ENCODE peak calls at places on chromosome 13, in seven cellular contexts. One of them, this sample, is unnamed.

GRCh38 chr13:89486065-89486464 is 1814.9 kb downstream of the SLITRK5 start:
- DNase-seq in IMR-90: no peak
- DNase-seq in neuronal stem cell: no peak
- DNase-seq in mesenchymal stem cell: no peak
- DNase-seq in mesendoderm: no peak
- DNase-seq in H1: no peak
- DNase-seq in trophoblast cell: no peak
- DNase-seq in this sample: no peak

GRCh38 chr13:81078048-81078447 is 737.1 kb upstream of the SPRY2 start:
- DNase-seq in IMR-90: no peak
- DNase-seq in neuronal stem cell: no peak
- DNase-seq in mesenchymal stem cell: no peak
- DNase-seq in mesendoderm: no peak
- DNase-seq in H1: no peak
- DNase-seq in trophoblast cell: no peak
- DNase-seq in this sample: no peak

GRCh38 chr13:77728265-77728966 is 30.9 kb downstream of the SLAIN1 start:
- DNase-seq in IMR-90: no peak
- DNase-seq in neuronal stem cell: no peak
- DNase-seq in mesenchymal stem cell: no peak
- DNase-seq in mesendoderm: no peak
- DNase-seq in H1: no peak
- DNase-seq in trophoblast cell: no peak
- DNase-seq in this sample: no peak

GRCh38 chr13:60261432-60262351 is 98.0 kb upstream of the DIAPH3 start:
- DNase-seq in IMR-90: no peak
- DNase-seq in neuronal stem cell: no peak
- DNase-seq in mesenchymal stem cell: no peak
- DNase-seq in mesendoderm: no peak
- DNase-seq in H1: no peak
- DNase-seq in trophoblast cell: no peak
- DNase-seq in this sample: peak; percentile 92

GRCh38 chr13:37878921-37879320 is 9.3 kb upstream of the TRPC4 start:
- DNase-seq in IMR-90: no peak
- DNase-seq in neuronal stem cell: no peak
- DNase-seq in mesenchymal stem cell: no peak
- DNase-seq in mesendoderm: no peak
- DNase-seq in H1: no peak
- DNase-seq in trophoblast cell: no peak
- DNase-seq in this sample: no peak

GRCh38 chr13:36685912-36686311 is 12.1 kb downstream of the SERTM1 start:
- DNase-seq in IMR-90: peak; percentile 6
- DNase-seq in neuronal stem cell: no peak
- DNase-seq in mesenchymal stem cell: no peak
- DNase-seq in mesendoderm: no peak
- DNase-seq in H1: no peak
- DNase-seq in trophoblast cell: no peak
- DNase-seq in this sample: no peak

GRCh38 chr13:62113145-62113544 is 697.5 kb upstream of the PCDH20 start:
- DNase-seq in IMR-90: no peak
- DNase-seq in neuronal stem cell: no peak
- DNase-seq in mesenchymal stem cell: peak; percentile 45
- DNase-seq in mesendoderm: peak; percentile 63
- DNase-seq in H1: no peak
- DNase-seq in trophoblast cell: no peak
- DNase-seq in this sample: no peak

GRCh38 chr13:111951982-111952565 is 114.9 kb upstream of the SOX1 start:
- DNase-seq in IMR-90: no peak
- DNase-seq in neuronal stem cell: no peak
- DNase-seq in mesenchymal stem cell: no peak
- DNase-seq in mesendoderm: no peak
- DNase-seq in H1: peak; percentile 29
- DNase-seq in trophoblast cell: no peak
- DNase-seq in this sample: peak; percentile 16

GRCh38 chr13:38630780-38631179 is 56.1 kb upstream of the FREM2 start:
- DNase-seq in IMR-90: peak; percentile 32
- DNase-seq in neuronal stem cell: no peak
- DNase-seq in mesenchymal stem cell: peak; percentile 73
- DNase-seq in mesendoderm: no peak
- DNase-seq in H1: no peak
- DNase-seq in trophoblast cell: peak; percentile 55
- DNase-seq in this sample: no peak

GRCh38 chr13:112903606-112904195 is 65.3 kb upstream of the MCF2L start:
- DNase-seq in IMR-90: no peak
- DNase-seq in neuronal stem cell: no peak
- DNase-seq in mesenchymal stem cell: no peak
- DNase-seq in mesendoderm: no peak
- DNase-seq in H1: no peak
- DNase-seq in trophoblast cell: no peak
- DNase-seq in this sample: peak; percentile 25

GRCh38 chr13:48161530-48162179 is 66.8 kb upstream of the MED4 start:
- DNase-seq in IMR-90: no peak
- DNase-seq in neuronal stem cell: no peak
- DNase-seq in mesenchymal stem cell: no peak
- DNase-seq in mesendoderm: no peak
- DNase-seq in H1: no peak
- DNase-seq in trophoblast cell: peak; percentile 34
- DNase-seq in this sample: no peak

GRCh38 chr13:40452038-40452666 is 214.3 kb downstream of the FOXO1 start:
- DNase-seq in IMR-90: no peak
- DNase-seq in neuronal stem cell: no peak
- DNase-seq in mesenchymal stem cell: no peak
- DNase-seq in mesendoderm: no peak
- DNase-seq in H1: no peak
- DNase-seq in trophoblast cell: no peak
- DNase-seq in this sample: no peak

GRCh38 chr13:47420568-47420967 is 523.7 kb upstream of the HTR2A start:
- DNase-seq in IMR-90: peak; percentile 49
- DNase-seq in neuronal stem cell: no peak
- DNase-seq in mesenchymal stem cell: peak; percentile 61
- DNase-seq in mesendoderm: peak; percentile 91
- DNase-seq in H1: no peak
- DNase-seq in trophoblast cell: no peak
- DNase-seq in this sample: no peak

GRCh38 chr13:98537306-98537705 is 39.6 kb downstream of the STK24 start:
- DNase-seq in IMR-90: no peak
- DNase-seq in neuronal stem cell: no peak
- DNase-seq in mesenchymal stem cell: no peak
- DNase-seq in mesendoderm: no peak
- DNase-seq in H1: no peak
- DNase-seq in trophoblast cell: no peak
- DNase-seq in this sample: no peak

GRCh38 chr13:65336916-65337315 is 1893.2 kb downstream of the PCDH9 start:
- DNase-seq in IMR-90: peak; percentile 84
- DNase-seq in neuronal stem cell: no peak
- DNase-seq in mesenchymal stem cell: no peak
- DNase-seq in mesendoderm: no peak
- DNase-seq in H1: no peak
- DNase-seq in trophoblast cell: no peak
- DNase-seq in this sample: no peak

GRCh38 chr13:51733656-51734334 is 70.2 kb downstream of the DHRS12 start:
- DNase-seq in IMR-90: peak; percentile 15
- DNase-seq in neuronal stem cell: no peak
- DNase-seq in mesenchymal stem cell: peak; percentile 41
- DNase-seq in mesendoderm: peak; percentile 27
- DNase-seq in H1: no peak
- DNase-seq in trophoblast cell: no peak
- DNase-seq in this sample: no peak

GRCh38 chr13:51734786-51735185 is 69.2 kb downstream of the DHRS12 start:
- DNase-seq in IMR-90: peak; percentile 50
- DNase-seq in neuronal stem cell: no peak
- DNase-seq in mesenchymal stem cell: no peak
- DNase-seq in mesendoderm: no peak
- DNase-seq in H1: no peak
- DNase-seq in trophoblast cell: peak; percentile 59
- DNase-seq in this sample: no peak

GRCh38 chr13:51738226-51738905 is 65.6 kb downstream of the DHRS12 start:
- DNase-seq in IMR-90: no peak
- DNase-seq in neuronal stem cell: no peak
- DNase-seq in mesenchymal stem cell: no peak
- DNase-seq in mesendoderm: no peak
- DNase-seq in H1: no peak
- DNase-seq in trophoblast cell: no peak
- DNase-seq in this sample: no peak

GRCh38 chr13:51739403-51740112 is 64.4 kb downstream of the DHRS12 start:
- DNase-seq in IMR-90: no peak
- DNase-seq in neuronal stem cell: no peak
- DNase-seq in mesenchymal stem cell: peak; percentile 60
- DNase-seq in mesendoderm: no peak
- DNase-seq in H1: no peak
- DNase-seq in trophoblast cell: no peak
- DNase-seq in this sample: no peak

DNA sequence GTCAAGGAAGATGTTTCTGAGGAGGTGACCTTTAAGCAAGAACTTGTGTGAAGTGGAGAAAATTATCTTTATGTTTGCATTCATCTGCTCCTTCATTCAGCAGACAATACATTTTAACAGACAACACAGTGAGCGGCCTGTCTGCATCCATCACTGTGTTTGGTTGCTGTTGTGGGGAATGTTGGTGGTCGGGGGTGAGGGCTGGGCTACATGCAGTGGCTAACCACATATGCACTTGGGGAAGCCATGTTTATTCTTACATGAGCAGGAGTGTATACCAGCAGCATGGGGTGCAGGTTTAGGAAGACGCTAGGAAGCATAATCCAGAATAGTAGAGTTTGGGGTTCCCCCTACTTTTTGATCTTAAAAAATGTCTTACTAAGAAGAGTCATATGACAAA is 66.4 kb downstream of the DHRS12 start:
- DNase-seq in IMR-90: no peak
- DNase-seq in neuronal stem cell: no peak
- DNase-seq in mesenchymal stem cell: no peak
- DNase-seq in mesendoderm: no peak
- DNase-seq in H1: no peak
- DNase-seq in trophoblast cell: no peak
- DNase-seq in this sample: no peak
- H3K4ac ChIP-seq in IMR-90: no peak overlapping the region
- H3K4ac ChIP-seq in neuronal stem cell: no peak overlapping the region
- H3K4ac ChIP-seq in mesenchymal stem cell: no peak overlapping the region
- H3K4ac ChIP-seq in mesendoderm: no peak overlapping the region
- H3K4ac ChIP-seq in H1: no peak overlapping the region
- H3K4ac ChIP-seq in trophoblast cell: no peak overlapping the region
- H3K4ac ChIP-seq in this sample: no peak overlapping the region

GRCh38 chr13:109366521-109366920 is 419.9 kb downstream of the IRS2 start:
- DNase-seq in IMR-90: peak; percentile 22
- DNase-seq in neuronal stem cell: no peak
- DNase-seq in mesenchymal stem cell: no peak
- DNase-seq in mesendoderm: no peak
- DNase-seq in H1: no peak
- DNase-seq in trophoblast cell: no peak
- DNase-seq in this sample: no peak

GRCh38 chr13:109368230-109368629 is 418.2 kb downstream of the IRS2 start:
- DNase-seq in IMR-90: no peak
- DNase-seq in neuronal stem cell: no peak
- DNase-seq in mesenchymal stem cell: no peak
- DNase-seq in mesendoderm: no peak
- DNase-seq in H1: no peak
- DNase-seq in trophoblast cell: no peak
- DNase-seq in this sample: no peak

GRCh38 chr13:109371066-109371465 is 415.3 kb downstream of the IRS2 start:
- DNase-seq in IMR-90: no peak
- DNase-seq in neuronal stem cell: no peak
- DNase-seq in mesenchymal stem cell: no peak
- DNase-seq in mesendoderm: no peak
- DNase-seq in H1: no peak
- DNase-seq in trophoblast cell: no peak
- DNase-seq in this sample: no peak

GRCh38 chr13:109370486-109370885 is 415.9 kb downstream of the IRS2 start:
- DNase-seq in IMR-90: no peak
- DNase-seq in neuronal stem cell: no peak
- DNase-seq in mesenchymal stem cell: no peak
- DNase-seq in mesendoderm: no peak
- DNase-seq in H1: no peak
- DNase-seq in trophoblast cell: no peak
- DNase-seq in this sample: no peak

GRCh38 chr13:109369357-109370052 is 416.9 kb downstream of the IRS2 start:
- DNase-seq in IMR-90: no peak
- DNase-seq in neuronal stem cell: no peak
- DNase-seq in mesenchymal stem cell: no peak
- DNase-seq in mesendoderm: no peak
- DNase-seq in H1: no peak
- DNase-seq in trophoblast cell: no peak
- DNase-seq in this sample: no peak
- H3K4ac ChIP-seq in IMR-90: no peak overlapping the region
- H3K4ac ChIP-seq in neuronal stem cell: no peak overlapping the region
- H3K4ac ChIP-seq in mesenchymal stem cell: no peak overlapping the region
- H3K4ac ChIP-seq in mesendoderm: no peak overlapping the region
- H3K4ac ChIP-seq in H1: no peak overlapping the region
- H3K4ac ChIP-seq in trophoblast cell: no peak overlapping the region
- H3K4ac ChIP-seq in this sample: no peak overlapping the region

GRCh38 chr13:26323127-26323526 is 69.2 kb downstream of the CDK8 start:
- DNase-seq in IMR-90: no peak
- DNase-seq in neuronal stem cell: no peak
- DNase-seq in mesenchymal stem cell: no peak
- DNase-seq in mesendoderm: peak; percentile 22
- DNase-seq in H1: no peak
- DNase-seq in trophoblast cell: no peak
- DNase-seq in this sample: no peak
- H3K4ac ChIP-seq in IMR-90: no peak overlapping the region
- H3K4ac ChIP-seq in neuronal stem cell: no peak overlapping the region
- H3K4ac ChIP-seq in mesenchymal stem cell: no peak overlapping the region
- H3K4ac ChIP-seq in mesendoderm: no peak overlapping the region
- H3K4ac ChIP-seq in H1: no peak overlapping the region
- H3K4ac ChIP-seq in trophoblast cell: no peak overlapping the region
- H3K4ac ChIP-seq in this sample: no peak overlapping the region

DNA sequence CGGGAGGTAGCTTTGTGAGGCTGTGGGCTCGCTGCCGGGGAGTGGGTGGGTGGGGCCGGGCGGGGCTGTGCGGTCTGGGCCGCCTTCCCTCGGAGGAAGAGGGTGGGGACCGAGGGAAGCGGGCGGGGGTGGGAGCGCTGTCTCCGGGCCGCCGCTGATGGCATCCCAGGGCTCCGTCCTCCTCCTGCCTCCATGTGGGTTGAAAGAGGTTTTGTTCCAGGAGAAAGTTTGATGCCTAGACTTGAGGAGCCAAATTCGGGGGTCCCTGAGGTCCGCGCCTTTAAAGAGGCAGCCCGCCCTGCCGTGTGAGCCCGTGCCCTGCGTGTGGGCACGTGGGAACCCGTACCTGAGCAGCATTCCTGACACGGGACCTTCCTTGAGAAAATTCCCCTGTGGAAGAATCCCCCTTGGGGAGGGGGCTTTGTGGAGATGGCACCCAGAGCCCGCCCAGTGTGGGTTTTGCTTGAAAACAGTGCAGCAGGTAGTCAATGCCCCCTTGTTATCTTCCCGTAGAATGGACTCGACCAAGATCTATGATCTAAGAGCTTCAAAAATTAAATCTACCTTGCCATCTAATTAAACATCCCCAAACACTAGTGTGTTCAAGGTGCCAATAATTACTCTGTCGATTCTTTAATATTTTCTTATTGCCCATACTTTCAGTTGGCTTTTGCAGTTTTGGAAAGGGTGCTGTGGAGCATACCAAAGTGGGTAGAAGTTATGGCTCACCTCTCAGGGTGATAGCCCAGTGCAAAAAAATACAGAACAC is 107.8 kb downstream of the RXFP2 start:
- DNase-seq in IMR-90: no peak
- DNase-seq in neuronal stem cell: no peak
- DNase-seq in mesenchymal stem cell: peak; percentile 7
- DNase-seq in mesendoderm: peak; percentile 29
- DNase-seq in H1: no peak
- DNase-seq in trophoblast cell: no peak
- DNase-seq in this sample: no peak
- H3K4ac ChIP-seq in IMR-90: no peak overlapping the region
- H3K4ac ChIP-seq in neuronal stem cell: no peak overlapping the region
- H3K4ac ChIP-seq in mesenchymal stem cell: no peak overlapping the region
- H3K4ac ChIP-seq in mesendoderm: no peak overlapping the region
- H3K4ac ChIP-seq in H1: no peak overlapping the region
- H3K4ac ChIP-seq in trophoblast cell: no peak overlapping the region
- H3K4ac ChIP-seq in this sample: no peak overlapping the region